ENCODE peak calls at places on chromosomes 16 and 17, in nine cellular contexts. R is lung, Q is small intestine, Z is GM23338, L is uterus, G is breast epithelium, N is stomach, M is PC-3, E is transverse colon. Y is an unnamed sample.

GRCh38 chr17:10033982-10034381 is 128.9 kb upstream of the RCVRN start:
- DNase-seq in Q (no peak), N (no peak), G (no peak), L (no peak), R (no peak), Z (no peak), M (no peak), E (no peak), Y (no peak)

GRCh38 chr17:34146440-34147043 is 108.5 kb upstream of the CCL2 start:
- DNase-seq in G (peak; percentile 80), R (peak; percentile 48), L (no peak), Q (peak; percentile 57), Z (peak; percentile 88), M (peak; percentile 30), E (peak; percentile 73), N (peak; percentile 74), Y (peak; percentile 79)

GRCh38 chr17:45334231-45334630 is 17.4 kb upstream of the MAP3K14 start:
- DNase-seq in M (no peak), Q (peak; percentile 27), G (peak; percentile 9), N (no peak), R (no peak), L (peak; percentile 4), Z (no peak), E (peak; percentile 7), Y (no peak)

GRCh38 chr16:88782454-88783390 is 2.3 kb downstream of the PIEZO1 start:
- DNase-seq in R (no peak), Z (no peak), L (peak; percentile 67), Q (no peak), G (no peak), E (no peak), N (no peak), M (peak; percentile 86), Y (no peak)

GRCh38 chr17:34663714-34664113 is 84.3 kb downstream of the TMEM132E start:
- DNase-seq in R (no peak), E (no peak), L (no peak), M (no peak), N (no peak), Z (no peak), G (no peak), Q (peak; percentile 95), Y (peak; percentile 1)

GRCh38 chr17:42779942-42780815 is at the start of gene WNK4:
- DNase-seq in Z (peak; percentile 69), N (peak; percentile 35), G (no peak), M (peak; percentile 81), Q (peak; percentile 56), R (no peak), E (peak; percentile 77), L (no peak), Y (peak; percentile 83)

GRCh38 chr16:54374136-54374535 is 87.5 kb upstream of the IRX3 start:
- DNase-seq in E (no peak), G (no peak), L (no peak), R (no peak), Z (no peak), Q (no peak), N (no peak), M (no peak), Y (no peak)

GRCh38 chr17:41738801-41739112 is 4.3 kb upstream of the HAP1 start:
- DNase-seq in E (no peak), G (no peak), N (no peak), Q (no peak), L (no peak), M (no peak), Z (no peak), R (no peak), Y (no peak)

GRCh38 chr16:81797443-81797842 is 18.4 kb downstream of the PLCG2 start:
- DNase-seq in E (peak; percentile 59), R (no peak), L (no peak), G (no peak), Q (no peak), Z (no peak), M (no peak), N (no peak), Y (no peak)

GRCh38 chr16:81796585-81797346 is 17.7 kb downstream of the PLCG2 start:
- DNase-seq in M (no peak), N (no peak), Q (no peak), E (no peak), L (no peak), G (no peak), Z (no peak), R (no peak), Y (no peak)

GRCh38 chr16:81792828-81793227 is 13.7 kb downstream of the PLCG2 start:
- DNase-seq in L (no peak), E (no peak), M (no peak), R (no peak), Q (no peak), G (no peak), Z (no peak), N (no peak), Y (no peak)

GRCh38 chr16:81796035-81796434 is 16.9 kb downstream of the PLCG2 start:
- DNase-seq in G (no peak), N (no peak), L (no peak), Q (no peak), R (no peak), M (no peak), E (peak; percentile 31), Z (no peak), Y (no peak)

DNA sequence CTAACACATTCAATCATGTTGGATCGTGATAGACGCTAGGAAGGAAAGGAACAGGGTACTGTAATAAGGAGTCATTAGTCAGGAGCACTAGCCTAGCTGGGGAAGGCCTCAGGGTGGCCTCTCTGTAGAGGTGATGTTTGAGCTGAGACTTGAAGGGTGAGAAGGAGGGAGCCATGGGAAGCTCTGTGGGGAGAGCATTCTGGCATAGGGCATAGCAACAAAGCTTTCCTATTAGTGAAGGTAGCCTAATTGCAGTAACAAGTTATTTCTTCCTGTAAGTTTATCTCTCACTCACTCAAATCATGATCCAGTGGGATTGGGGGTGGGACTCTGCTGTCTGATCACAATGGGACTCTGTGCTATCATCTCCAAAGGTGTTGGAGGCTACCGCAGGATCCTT is 16.1 kb downstream of the PLCG2 start:
- DNase-seq in L (no peak), Z (no peak), G (no peak), R (no peak), M (no peak), Q (no peak), N (no peak), E (no peak), Y (no peak)
- H3K4me1 ChIP-seq in L (no peaks in the 10 kb centered on the region), Z (peaks cover 4% of the 10 kb centered on the region), G (no peaks in the 10 kb centered on the region), R (peaks cover 2% of the 10 kb centered on the region), M (no peaks in the 10 kb centered on the region), Q (no peaks in the 10 kb centered on the region), N (no peaks in the 10 kb centered on the region), E (no peaks in the 10 kb centered on the region), Y (no peaks in the 10 kb centered on the region)

DNA sequence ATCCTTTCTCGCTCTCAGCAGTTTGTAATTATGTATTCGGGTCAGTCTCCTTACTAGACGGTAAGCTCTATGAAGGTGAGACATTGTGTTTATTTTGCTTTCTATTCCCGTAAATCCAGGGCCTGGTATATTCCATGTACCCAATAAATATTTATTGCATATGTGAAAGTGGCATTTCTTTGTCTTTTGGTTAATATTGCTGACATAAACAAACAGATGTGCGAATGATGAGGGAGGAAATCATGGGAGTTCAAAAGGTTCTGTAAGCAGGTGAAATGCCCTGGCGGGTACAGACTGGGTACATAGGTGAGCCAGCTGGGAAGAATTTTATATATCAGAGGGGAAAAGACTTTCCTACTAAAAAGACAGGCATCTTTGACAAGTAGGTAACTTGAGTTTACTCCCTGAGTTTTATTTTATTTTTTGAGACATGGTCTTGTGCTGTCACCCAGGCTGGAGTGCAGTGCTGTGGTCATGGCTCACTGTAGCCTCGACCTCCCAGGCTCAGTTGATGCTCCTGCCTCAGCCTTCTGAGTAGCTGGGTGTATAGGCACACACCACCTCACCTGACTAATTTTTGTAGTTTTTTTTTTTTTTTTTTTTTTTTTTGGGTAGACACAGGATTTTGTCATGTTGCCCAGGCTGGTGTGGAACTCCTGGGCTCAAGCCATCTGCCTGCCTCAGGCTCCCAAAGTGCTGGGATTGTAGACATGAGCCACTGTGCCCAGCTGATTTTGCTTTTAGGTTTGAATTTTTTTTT is 5.7 kb upstream of the METTL9 start:
- DNase-seq in Z (no peak), E (no peak), G (no peak), L (no peak), Q (no peak), R (no peak), M (no peak), N (no peak), Y (no peak)
- H3K4me3 ChIP-seq in Z (no peak overlapping the region), E (no peak overlapping the region), G (no peak overlapping the region), L (no peak overlapping the region), Q (no peak overlapping the region), R (no peak overlapping the region), M (no peak overlapping the region), N (no peak overlapping the region), Y (no peak overlapping the region)

GRCh38 chr17:76034433-76035185 is 7.5 kb upstream of the EVPL start:
- DNase-seq in Q (no peak), M (no peak), E (no peak), N (no peak), G (no peak), Z (no peak), R (no peak), L (no peak), Y (no peak)

GRCh38 chr17:76036497-76037380 is 9.6 kb upstream of the EVPL start:
- DNase-seq in E (peak; percentile 41), Z (peak; percentile 74), M (no peak), R (no peak), G (no peak), Q (no peak), L (no peak), N (no peak), Y (peak; percentile 33)

GRCh38 chr17:76032073-76032779 is 5.1 kb upstream of the EVPL start:
- DNase-seq in L (no peak), G (no peak), M (peak; percentile 19), Z (no peak), N (no peak), R (no peak), E (no peak), Q (peak; percentile 37), Y (no peak)

GRCh38 chr17:76033139-76033538 is 6.0 kb upstream of the EVPL start:
- DNase-seq in L (no peak), G (no peak), Q (no peak), M (no peak), N (no peak), E (no peak), Z (no peak), R (no peak), Y (no peak)

GRCh38 chr17:76032780-76033108 is 5.6 kb upstream of the EVPL start:
- DNase-seq in E (no peak), M (no peak), R (no peak), G (no peak), N (no peak), Q (no peak), L (no peak), Z (no peak), Y (no peak)
- H3K4me1 ChIP-seq in E (peaks cover 31% of the 10 kb centered on the region), M (peaks cover under 1% of the 10 kb centered on the region), R (peaks cover 7% of the 10 kb centered on the region), G (no peaks in the 10 kb centered on the region), N (peaks cover 6% of the 10 kb centered on the region), Q (no peaks in the 10 kb centered on the region), L (no peaks in the 10 kb centered on the region), Z (peaks cover 22% of the 10 kb centered on the region), Y (peaks cover 21% of the 10 kb centered on the region)

GRCh38 chr17:58338454-58338841 is 9.9 kb upstream of the TSPOAP1 start:
- DNase-seq in G (no peak), E (no peak), R (no peak), M (no peak), Q (no peak), N (no peak), L (no peak), Z (no peak), Y (no peak)

GRCh38 chr17:58336456-58337094 is 8.0 kb upstream of the TSPOAP1 start:
- DNase-seq in N (no peak), Z (no peak), M (no peak), Q (no peak), L (no peak), G (no peak), E (no peak), R (no peak), Y (no peak)

GRCh38 chr17:58335779-58336455 is 7.3 kb upstream of the TSPOAP1 start:
- DNase-seq in Q (peak; percentile 68), N (peak; percentile 53), M (peak; percentile 41), G (peak; percentile 83), L (no peak), R (no peak), Z (no peak), E (peak; percentile 70), Y (peak; percentile 65)

GRCh38 chr17:58337600-58338453 is 9.2 kb upstream of the TSPOAP1 start:
- DNase-seq in E (peak; percentile 85), Z (peak; percentile 92), N (peak; percentile 74), R (peak; percentile 83), M (no peak), Q (peak; percentile 70), L (peak; percentile 70), G (no peak), Y (peak; percentile 82)

DNA sequence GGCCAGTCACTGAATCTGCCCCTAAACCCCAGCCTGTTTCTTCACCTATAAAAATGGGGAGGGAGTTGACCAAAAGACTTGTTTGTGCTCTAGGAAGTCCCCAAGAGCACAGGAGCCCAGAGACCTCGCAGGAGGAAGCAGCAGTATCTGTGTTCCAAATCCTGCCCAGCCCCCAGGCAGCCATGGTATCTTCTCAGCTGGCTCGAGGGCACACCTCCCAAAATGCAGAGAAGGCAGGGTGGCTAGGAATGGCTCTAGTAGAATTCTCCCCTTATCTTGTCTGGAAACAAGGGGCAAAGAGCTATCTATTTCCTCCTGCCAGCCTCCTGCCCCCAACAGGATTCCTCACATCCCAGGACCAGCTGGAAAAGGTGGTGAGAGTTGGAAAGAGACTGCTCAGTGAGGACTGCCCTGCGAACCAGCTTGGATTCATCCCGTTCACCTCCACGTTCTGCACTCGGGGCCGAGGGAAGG is 8.6 kb upstream of the TSPOAP1 start:
- DNase-seq in Z (peak; percentile 17), M (no peak), R (no peak), Q (no peak), L (no peak), N (no peak), E (peak; percentile 52), G (no peak), Y (peak; percentile 50)
- H3K4me3 ChIP-seq in Z (peak overlapping the region; percentile 36), M (no peak overlapping the region), R (no peak overlapping the region), Q (peak overlapping the region; percentile 27), L (no peak overlapping the region), N (peak overlapping the region; percentile 19), E (no peak overlapping the region), G (no peak overlapping the region), Y (no peak overlapping the region)